ENCODE peak calls at places on chromosomes 7 and 10, in eight cellular contexts. S is KBM-7, K is immature natural killer cell, O is body of pancreas, N is HS-27A, U is HEK293T, T is coronary artery, X is H4. W is an unnamed sample.

GRCh38 chr10:43808136-43808535 is 159.5 kb upstream of the ZNF32 start:
- DNase-seq in S (peak), K (no peak), O (no peak), N (no peak), U (no peak), T (no peak), X (no peak), W (no peak)

GRCh38 chr7:55365103-55365679 is at the start of gene LANCL2:
- DNase-seq in S (no peak), K (no peak), O (no peak), N (no peak), U (no peak), T (no peak), X (no peak), W (peak)

GRCh38 chr10:88194041-88194887 is 330.8 kb downstream of the PTEN start:
- DNase-seq in S (no peak), K (peak), O (no peak), N (no peak), U (no peak), T (no peak), X (no peak), W (peak)

GRCh38 chr10:74290703-74291102 is 139.7 kb downstream of the ADK start:
- DNase-seq in S (no peak), K (no peak), O (no peak), N (no peak), U (no peak), T (no peak), X (no peak), W (peak)

GRCh38 chr7:143286522-143286890 is 1.6 kb upstream of the CASP2 start:
- DNase-seq in S (no peak), K (no peak), O (no peak), N (no peak), U (no peak), T (no peak), X (no peak), W (no peak)

GRCh38 chr10:78992333-78992732 is 76.4 kb upstream of the ZMIZ1 start:
- DNase-seq in S (no peak), K (no peak), O (no peak), N (no peak), U (no peak), T (no peak), X (no peak), W (no peak)

GRCh38 chr10:73641272-73642060 is at the start of gene MYOZ1:
- DNase-seq in S (peak), K (no peak), O (no peak), N (no peak), U (no peak), T (no peak), X (no peak), W (no peak)

GRCh38 chr10:60962946-60963345 is 19.0 kb upstream of the RHOBTB1 start:
- DNase-seq in S (no peak), K (no peak), O (no peak), N (no peak), U (no peak), T (no peak), X (peak), W (peak)

GRCh38 chr7:112157072-112157471 is 49.1 kb downstream of the DOCK4 start:
- DNase-seq in S (peak), K (peak), O (no peak), N (no peak), U (no peak), T (no peak), X (peak), W (peak)

GRCh38 chr7:94190599-94191061 is 186.5 kb upstream of the BET1 start:
- DNase-seq in S (no peak), K (no peak), O (peak), N (peak), U (no peak), T (no peak), X (peak), W (peak)

GRCh38 chr7:39910108-39910869 is 39.8 kb upstream of the CDK13 start:
- DNase-seq in S (peak), K (no peak), O (no peak), N (no peak), U (no peak), T (no peak), X (peak), W (no peak)

GRCh38 chr7:31890198-31890597 is 180.0 kb downstream of the PDE1C start:
- DNase-seq in S (peak), K (no peak), O (peak), N (no peak), U (no peak), T (no peak), X (no peak), W (no peak)

GRCh38 chr10:109924947-109925620 is 1.8 kb upstream of the XPNPEP1 start:
- DNase-seq in S (no peak), K (no peak), O (no peak), N (no peak), U (no peak), T (no peak), X (no peak), W (no peak)

GRCh38 chr7:88628363-88629085 is 131.0 kb upstream of the ZNF804B start:
- DNase-seq in S (no peak), K (no peak), O (no peak), N (no peak), U (no peak), T (no peak), X (no peak), W (no peak)

GRCh38 chr7:44486693-44487092 is 3.8 kb downstream of the NUDCD3 start:
- DNase-seq in S (no peak), K (no peak), O (peak), N (no peak), U (no peak), T (no peak), X (no peak), W (peak)

GRCh38 chr10:22245567-22245966 is 27.8 kb upstream of the EBLN1 start:
- DNase-seq in S (no peak), K (no peak), O (no peak), N (peak), U (no peak), T (no peak), X (peak), W (peak)

GRCh38 chr7:44112231-44112996 is 8.3 kb downstream of the AEBP1 start:
- DNase-seq in S (no peak), K (no peak), O (no peak), N (no peak), U (peak), T (no peak), X (no peak), W (no peak)

GRCh38 chr7:134462337-134462925 is 3.5 kb upstream of the AKR1B1 start:
- DNase-seq in S (no peak), K (no peak), O (no peak), N (no peak), U (no peak), T (no peak), X (peak), W (peak)

GRCh38 chr7:1725199-1725701 is 55.2 kb downstream of the ELFN1 start:
- DNase-seq in S (no peak), K (no peak), O (peak), N (no peak), U (no peak), T (no peak), X (no peak), W (peak)

GRCh38 chr10:49309691-49310371 is 10.9 kb downstream of the C10orf71 start:
- DNase-seq in S (peak), K (peak), O (no peak), N (no peak), U (no peak), T (no peak), X (no peak), W (no peak)

GRCh38 chr7:51340029-51340838 is 23.6 kb upstream of the COBL start:
- DNase-seq in S (no peak), K (no peak), O (peak), N (no peak), U (no peak), T (no peak), X (no peak), W (no peak)

GRCh38 chr10:15784662-15785300 is 65.1 kb upstream of the ITGA8 start:
- DNase-seq in S (no peak), K (no peak), O (no peak), N (no peak), U (no peak), T (no peak), X (no peak), W (no peak)

GRCh38 chr7:134741901-134742635 is 37.4 kb upstream of the CALD1 start:
- DNase-seq in S (no peak), K (no peak), O (no peak), N (peak), U (no peak), T (no peak), X (peak), W (peak)

GRCh38 chr10:23362069-23362830 is 17.7 kb upstream of the C10orf67 start:
- DNase-seq in S (no peak), K (no peak), O (no peak), N (no peak), U (no peak), T (no peak), X (no peak), W (no peak)

GRCh38 chr10:68156373-68157185 is 47.3 kb downstream of the MYPN start:
- DNase-seq in S (peak), K (peak), O (peak), N (no peak), U (peak), T (no peak), X (peak), W (peak)

GRCh38 chr7:98703916-98704315 is 86.8 kb downstream of the NPTX2 start:
- DNase-seq in S (peak), K (no peak), O (no peak), N (no peak), U (no peak), T (no peak), X (no peak), W (no peak)

GRCh38 chr7:94375713-94376112 is 19.0 kb upstream of the COL1A2 start:
- DNase-seq in S (no peak), K (no peak), O (peak), N (peak), U (no peak), T (no peak), X (peak), W (peak)

GRCh38 chr10:92712016-92712889 is 22.5 kb downstream of the HHEX start:
- DNase-seq in S (peak), K (no peak), O (no peak), N (no peak), U (no peak), T (no peak), X (no peak), W (peak)

GRCh38 chr7:139494835-139495568 is 11.5 kb upstream of the KLRG2 start:
- DNase-seq in S (no peak), K (no peak), O (no peak), N (no peak), U (no peak), T (no peak), X (no peak), W (no peak)

GRCh38 chr7:43311694-43312093 is 199.2 kb downstream of the HECW1 start:
- DNase-seq in S (no peak), K (no peak), O (no peak), N (no peak), U (no peak), T (no peak), X (no peak), W (no peak)

GRCh38 chr10:49135575-49136313 is 1.9 kb upstream of the FAM170B start:
- DNase-seq in S (peak), K (peak), O (no peak), N (no peak), U (no peak), T (no peak), X (no peak), W (no peak)

GRCh38 chr7:128841961-128842673 is 11.9 kb downstream of the FLNC start:
- DNase-seq in S (peak), K (peak), O (peak), N (no peak), U (peak), T (no peak), X (no peak), W (no peak)